ENCODE peak calls at places on chromosomes 5 and 9, in four cellular contexts. K is GM12878, I is HepG2, S is H1. O is an unnamed sample.

GRCh38 chr9:83955985-83956287 is 24.1 kb downstream of the HNRNPK start:
- DNase-seq in S (no peak), K (no peak), I (peak), O (no peak)

GRCh38 chr9:32854271-32854670 is 70.9 kb downstream of the TMEM215 start:
- DNase-seq in K (no peak), S (no peak), I (no peak), O (no peak)

GRCh38 chr9:108854641-108855528 is 901 bp downstream of the ACTL7B start:
- DNase-seq in S (no peak), K (no peak), I (no peak), O (no peak)

GRCh38 chr9:128404579-128404978 is 16.1 kb upstream of the CERCAM start:
- DNase-seq in K (no peak), S (no peak), I (no peak), O (no peak)

GRCh38 chr5:139314276-139314675 is 20.7 kb downstream of the MATR3 start:
- DNase-seq in I (no peak), S (no peak), K (no peak), O (no peak)

GRCh38 chr5:177452688-177453638 is 6.3 kb downstream of the PRR7 start:
- DNase-seq in K (no peak), I (no peak), S (no peak), O (no peak)

GRCh38 chr5:73867344-73868335 is 241.6 kb downstream of the ARHGEF28 start:
- DNase-seq in S (no peak), I (no peak), K (no peak), O (no peak)

GRCh38 chr5:139215176-139215975 is 17.2 kb upstream of the SIL1 start:
- DNase-seq in K (no peak), S (no peak), I (no peak), O (no peak)

GRCh38 chr9:107750741-107751521 is 261.4 kb upstream of the KLF4 start:
- DNase-seq in I (peak), K (no peak), S (no peak), O (no peak)

GRCh38 chr5:109868737-109869136 is 179.0 kb downstream of the MAN2A1 start:
- DNase-seq in S (no peak), I (no peak), K (no peak), O (no peak)

GRCh38 chr5:125612356-125613149 is 810.7 kb upstream of the GRAMD2B start:
- DNase-seq in I (no peak), S (no peak), K (no peak), O (no peak)

GRCh38 chr5:3348576-3349535 is 246.8 kb upstream of the IRX1 start:
- DNase-seq in K (no peak), S (no peak), I (no peak), O (no peak)

GRCh38 chr5:116395708-116396203 is 178.9 kb downstream of the SEMA6A start:
- DNase-seq in K (no peak), S (no peak), I (no peak), O (peak)

GRCh38 chr5:96049398-96050272 is 88.0 kb upstream of the ELL2 start:
- DNase-seq in K (no peak), S (no peak), I (no peak), O (no peak)

GRCh38 chr9:136968333-136969127 is 8.8 kb upstream of the PTGDS start:
- DNase-seq in S (no peak), K (no peak), I (no peak), O (no peak)

GRCh38 chr9:87613265-87614111 is 112.4 kb upstream of the CTSL start:
- DNase-seq in I (peak), K (peak), S (no peak), O (no peak)

GRCh38 chr9:2817987-2818386 is 25.9 kb downstream of the PUM3 start:
- DNase-seq in I (no peak), K (no peak), S (no peak), O (no peak)

GRCh38 chr5:174101331-174101730 is 55.8 kb downstream of the NSG2 start:
- DNase-seq in I (no peak), K (no peak), S (no peak), O (no peak)

GRCh38 chr5:10250804-10251276 is 760 bp downstream of the CCT5 start:
- DNase-seq in S (no peak), K (no peak), I (no peak), O (no peak)

GRCh38 chr5:39009280-39009679 is 64.9 kb downstream of the RICTOR start:
- DNase-seq in K (no peak), S (no peak), I (no peak), O (no peak)

GRCh38 chr5:145805819-145806218 is 29.3 kb downstream of the PRELID2 start:
- DNase-seq in K (no peak), I (no peak), S (no peak), O (no peak)

GRCh38 chr5:172786736-172787462 is 15.9 kb upstream of the DUSP1 start:
- DNase-seq in I (no peak), K (no peak), S (no peak), O (no peak)

GRCh38 chr9:20321683-20322082 is 300.6 kb downstream of the MLLT3 start:
- DNase-seq in K (no peak), I (no peak), S (no peak), O (no peak)

GRCh38 chr5:33713087-33713486 is 178.7 kb downstream of the ADAMTS12 start:
- DNase-seq in K (peak), I (no peak), S (no peak), O (no peak)

GRCh38 chr9:94867281-94867841 is 140.9 kb downstream of the AOPEP start:
- DNase-seq in K (no peak), I (peak), S (no peak), O (no peak)

GRCh38 chr5:128681764-128682664 is 144.0 kb upstream of the FBN2 start:
- DNase-seq in S (no peak), I (no peak), K (no peak), O (no peak)

GRCh38 chr5:6732634-6733410 is 19.6 kb downstream of the TENT4A start:
- DNase-seq in S (no peak), I (no peak), K (no peak), O (no peak)

GRCh38 chr5:1817261-1818043 is 16.2 kb downstream of the NDUFS6 start:
- DNase-seq in S (no peak), I (no peak), K (no peak), O (no peak)

GRCh38 chr5:32231929-32232328 is 57.8 kb upstream of the GOLPH3 start:
- DNase-seq in I (no peak), K (no peak), S (no peak), O (no peak)

GRCh38 chr5:169299651-169300467 is 1.1 kb downstream of the SLIT3 start:
- DNase-seq in S (no peak), K (no peak), I (no peak), O (no peak)

GRCh38 chr5:111997308-111998159 is 240.5 kb upstream of the NREP start:
- DNase-seq in K (no peak), I (no peak), S (no peak), O (no peak)

GRCh38 chr5:93724791-93725190 is 16.6 kb downstream of the POU5F2 start:
- DNase-seq in I (no peak), S (no peak), K (no peak), O (no peak)

GRCh38 chr9:114005371-114006154 is 72.5 kb downstream of the AMBP start:
- DNase-seq in I (no peak), S (no peak), K (no peak), O (no peak)

GRCh38 chr9:78280982-78281668 is 15.8 kb upstream of the PSAT1 start:
- DNase-seq in S (no peak), K (no peak), I (peak), O (no peak)

GRCh38 chr5:34538026-34538672 is 118.0 kb upstream of the RAI14 start:
- DNase-seq in S (no peak), I (no peak), K (no peak), O (no peak)

GRCh38 chr5:39543335-39543734 is 118.6 kb upstream of the DAB2 start:
- DNase-seq in S (no peak), I (no peak), K (no peak), O (no peak)

GRCh38 chr5:147686421-147686820 is 96.1 kb downstream of the JAKMIP2 start:
- DNase-seq in K (no peak), I (no peak), S (no peak), O (no peak)

GRCh38 chr5:147689436-147689835 is 93.1 kb downstream of the JAKMIP2 start:
- DNase-seq in I (no peak), K (no peak), S (no peak), O (no peak)

GRCh38 chr5:147688965-147689364 is 93.6 kb downstream of the JAKMIP2 start:
- DNase-seq in I (no peak), K (no peak), S (no peak), O (no peak)

GRCh38 chr5:147690595-147690994 is 91.9 kb downstream of the JAKMIP2 start:
- DNase-seq in K (no peak), I (peak), S (no peak), O (no peak)

DNA sequence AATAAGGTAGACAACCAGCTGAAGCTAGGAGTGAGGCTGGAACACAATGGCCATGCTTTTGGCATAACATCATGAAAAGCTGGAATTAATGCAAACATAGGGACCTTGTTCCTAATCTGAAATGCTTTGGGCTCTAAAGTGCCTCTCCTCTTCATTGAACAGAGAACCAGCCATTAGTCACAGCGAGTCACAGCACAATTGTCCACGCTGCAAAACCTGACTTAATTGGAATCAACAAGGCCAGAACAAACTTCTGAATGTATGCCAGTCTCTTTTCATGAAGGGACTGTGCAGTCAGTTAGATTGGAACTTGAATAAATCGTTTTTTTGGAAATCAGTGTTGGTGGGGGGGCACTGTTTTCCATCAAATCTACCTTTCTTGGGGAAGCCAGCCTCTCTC is 96.5 kb downstream of the JAKMIP2 start:
- DNase-seq in S (no peak), K (no peak), I (no peak), O (no peak)
- TF ChIP-seq SUZ12 in S (no peak), K (no peak), I (no peak), O (no peak)

GRCh38 chr9:93297659-93298497 is 113.9 kb downstream of the WNK2 start:
- DNase-seq in I (no peak), S (no peak), K (no peak), O (no peak)

GRCh38 chr9:93294011-93294410 is 110.1 kb downstream of the WNK2 start:
- DNase-seq in I (no peak), S (no peak), K (no peak), O (no peak)

GRCh38 chr9:93295031-93295430 is 111.1 kb downstream of the WNK2 start:
- DNase-seq in I (no peak), S (no peak), K (no peak), O (no peak)

GRCh38 chr9:93296889-93297480 is 113.0 kb downstream of the WNK2 start:
- DNase-seq in S (no peak), K (no peak), I (no peak), O (no peak)

DNA sequence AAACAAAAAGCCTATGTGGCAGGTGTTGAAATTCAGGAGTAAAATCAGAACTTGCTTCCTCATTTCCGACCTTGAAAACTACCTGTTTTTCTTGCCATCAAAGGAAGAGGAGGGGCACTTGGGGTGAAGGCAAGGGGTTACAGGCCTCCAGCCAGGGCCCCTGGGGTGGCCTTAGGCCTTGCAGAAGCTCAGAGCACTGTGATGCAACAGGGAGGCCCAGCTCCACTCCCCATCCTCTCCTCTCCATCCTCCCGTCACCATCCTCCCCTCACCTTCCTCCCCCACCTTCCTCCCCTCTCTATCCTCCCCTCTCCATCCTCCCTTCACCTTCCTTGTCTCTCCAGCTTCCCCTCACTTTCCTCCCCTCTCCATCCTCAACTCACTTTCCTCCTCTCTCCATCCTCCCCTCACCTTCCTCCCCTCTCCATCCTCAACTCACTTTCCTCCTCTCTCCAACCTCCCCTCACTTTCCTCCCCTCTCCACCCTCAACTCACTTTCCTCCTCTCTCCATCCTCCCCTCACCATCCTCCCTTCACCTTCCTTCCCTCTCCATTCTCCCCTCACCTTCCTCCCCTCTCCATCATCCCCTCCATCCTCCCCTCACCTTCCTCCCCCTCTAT is 111.6 kb downstream of the WNK2 start:
- DNase-seq in K (no peak), I (no peak), S (no peak), O (no peak)
- TF ChIP-seq YY1 in K (no peak), I (no peak), S (no peak), O (no peak)

DNA sequence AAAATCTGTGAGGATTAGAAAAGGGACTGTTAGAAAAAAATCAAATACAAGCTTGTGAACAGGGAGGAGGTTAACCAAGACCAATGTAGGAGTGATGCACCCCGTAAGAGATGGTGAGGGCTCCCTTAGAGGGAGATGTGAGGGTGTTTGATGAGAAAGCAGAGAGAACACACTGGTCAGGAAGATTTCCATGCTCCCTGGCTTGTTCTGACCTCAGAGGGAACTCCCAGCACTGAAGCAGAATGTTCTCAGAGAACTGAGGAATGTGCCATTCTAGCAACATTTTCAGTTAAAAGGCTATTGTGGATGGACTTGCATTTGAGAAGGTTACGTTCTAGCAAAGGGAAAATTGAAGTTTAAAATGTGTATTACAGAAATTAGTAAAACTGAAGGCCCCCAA is 110.6 kb downstream of the HTR4 start:
- DNase-seq in S (no peak), K (no peak), I (no peak), O (no peak)
- TF ChIP-seq SUZ12 in S (no peak), K (no peak), I (no peak), O (no peak)

DNA sequence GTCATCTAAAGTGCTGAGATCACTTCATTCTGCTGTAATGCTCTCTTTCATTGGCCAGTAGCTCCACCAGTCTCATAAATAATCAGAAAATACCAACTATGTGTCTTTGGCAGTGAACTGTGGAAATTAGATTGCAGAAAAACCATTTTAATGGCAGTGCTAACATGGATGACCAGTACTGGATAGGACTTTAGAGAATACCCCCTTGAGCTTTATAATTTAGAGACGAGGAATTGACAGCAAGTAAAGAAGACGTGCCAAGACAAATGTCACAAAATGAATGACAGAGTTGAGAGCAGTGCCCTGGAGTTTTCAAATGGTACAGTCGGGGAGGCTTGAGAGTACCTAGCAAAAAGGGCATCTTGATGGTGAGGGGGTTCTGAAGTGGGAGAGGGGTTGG is 5.8 kb downstream of the MSANTD3 start:
- DNase-seq in S (no peak), I (no peak), K (no peak), O (no peak)
- TF ChIP-seq YY1 in S (no peak), I (no peak), K (no peak), O (no peak)

DNA sequence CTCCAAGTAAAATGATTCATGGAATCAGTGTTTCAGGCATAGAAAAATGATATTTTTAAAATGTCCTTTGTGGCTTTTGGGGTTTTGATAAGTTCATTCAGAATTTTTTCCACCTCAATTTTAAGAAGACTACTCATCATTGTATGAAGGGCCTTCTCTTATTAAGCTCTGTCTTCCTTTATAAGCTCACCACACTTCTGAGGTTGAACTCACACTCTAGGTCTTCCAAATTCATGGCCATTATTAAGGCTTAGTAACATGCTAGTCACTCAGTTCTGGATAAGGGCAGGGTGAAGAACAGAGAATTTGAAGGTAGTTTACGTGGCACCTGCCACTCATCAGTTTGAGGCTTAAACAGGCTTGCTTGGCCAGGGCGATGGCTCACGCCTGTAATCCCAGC is 4.2 kb downstream of the MELK start:
- DNase-seq in K (no peak), S (no peak), I (no peak), O (no peak)
- TF ChIP-seq SUZ12 in K (no peak), S (no peak), I (no peak), O (no peak)

DNA sequence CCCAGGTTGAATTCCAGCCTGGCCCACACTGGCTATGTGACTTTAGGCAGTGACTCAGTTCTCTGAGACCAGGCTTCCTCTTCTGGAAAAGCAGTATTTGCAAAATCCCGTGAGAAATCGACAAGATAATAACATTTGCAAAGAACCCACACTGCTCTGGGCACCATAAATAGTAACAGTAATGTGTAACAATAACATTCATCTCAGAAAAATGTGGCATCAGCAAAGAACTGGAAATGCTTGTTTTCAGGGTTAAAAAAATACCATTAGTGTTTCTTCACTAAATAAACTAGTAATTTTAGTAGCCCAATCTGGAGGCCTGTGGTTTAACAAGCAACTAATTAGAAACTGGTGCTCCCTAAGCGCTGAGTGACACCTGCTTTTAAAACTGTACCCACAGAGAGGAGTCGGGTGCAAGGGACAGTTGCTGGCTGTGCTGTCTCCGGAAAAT is 148.3 kb downstream of the TTLL11 start:
- DNase-seq in S (no peak), K (no peak), I (no peak), O (no peak)
- TF ChIP-seq YY1 in S (no peak), K (no peak), I (no peak), O (no peak)